ENCODE peak calls at places on chromosome 22, in four cellular contexts. B is midbrain; T is naive thymus-derived CD8-positive, alpha-beta T cell; I is COR-L47. E is an unnamed sample.

GRCh38 chr22:31102441-31103081 is 4.8 kb downstream of the SELENOM start:
- DNase-seq in B (no peak), T (no peak), I (no peak), E (no peak)

GRCh38 chr22:36756746-36757607 is 18.9 kb downstream of the IFT27 start:
- DNase-seq in B (no peak), T (no peak), I (no peak), E (no peak)

GRCh38 chr22:42805016-42805997 is 51.8 kb downstream of the ARFGAP3 start:
- DNase-seq in B (peak; percentile 50), T (no peak), I (no peak), E (no peak)

GRCh38 chr22:20567371-20567847 is 60.0 kb downstream of the MED15 start:
- DNase-seq in B (no peak), T (no peak), I (no peak), E (no peak)

GRCh38 chr22:38153821-38154562 is 27.6 kb downstream of the PLA2G6 start:
- DNase-seq in B (peak; percentile 1), T (no peak), I (no peak), E (no peak)

GRCh38 chr22:27715078-27715477 is 86.5 kb downstream of the MN1 start:
- DNase-seq in B (peak; percentile 87), T (no peak), I (peak; percentile 78), E (no peak)

GRCh38 chr22:48955351-48956311 is 872.0 kb downstream of the BRD1 start:
- DNase-seq in B (no peak), T (no peak), I (no peak), E (no peak)

GRCh38 chr22:23305922-23306374 is 125.6 kb downstream of the BCR start:
- DNase-seq in B (peak; percentile 95), T (no peak), I (peak; percentile 86), E (no peak)

GRCh38 chr22:45564349-45565030 is 61.8 kb downstream of the FBLN1 start:
- DNase-seq in B (no peak), T (no peak), I (no peak), E (no peak)

GRCh38 chr22:37240240-37240940 is 3.7 kb downstream of the RAC2 start:
- DNase-seq in B (no peak), T (no peak), I (no peak), E (no peak)

GRCh38 chr22:42344391-42344861 is 74.0 kb upstream of the TCF20 start:
- DNase-seq in B (peak; percentile 91), T (no peak), I (no peak), E (no peak)

GRCh38 chr22:37929390-37929789 is 23.3 kb downstream of the MICALL1 start:
- DNase-seq in B (no peak), T (no peak), I (no peak), E (no peak)

GRCh38 chr22:24947881-24948280 is 1.4 kb upstream of the LHFPL7 start:
- DNase-seq in B (no peak), T (no peak), I (no peak), E (no peak)

GRCh38 chr22:35312198-35313059 is 12.7 kb downstream of the TOM1 start:
- DNase-seq in B (no peak), T (no peak), I (peak; percentile 23), E (no peak)

GRCh38 chr22:35614404-35614803 is 2.7 kb downstream of the MB start:
- DNase-seq in B (no peak), T (no peak), I (no peak), E (no peak)

GRCh38 chr22:19464546-19464945 is 14.4 kb downstream of the UFD1 start:
- DNase-seq in B (no peak), T (no peak), I (no peak), E (no peak)

GRCh38 chr22:16967453-16968217 is 40.4 kb downstream of the GAB4 start:
- DNase-seq in B (no peak), T (no peak), I (no peak), E (no peak)

GRCh38 chr22:23696326-23696851 is 5.6 kb downstream of the RGL4 start:
- DNase-seq in B (no peak), T (peak; percentile 89), I (no peak), E (peak; percentile 67)

GRCh38 chr22:40898850-40899357 is 37.0 kb upstream of the DNAJB7 start:
- DNase-seq in B (peak; percentile 65), T (no peak), I (peak; percentile 29), E (no peak)

GRCh38 chr22:36569999-36570398 is 41.0 kb upstream of the EIF3D start:
- DNase-seq in B (no peak), T (no peak), I (no peak), E (no peak)

GRCh38 chr22:32158712-32159533 is at the start of gene C22orf42:
- DNase-seq in B (no peak), T (no peak), I (no peak), E (no peak)

GRCh38 chr22:50016988-50017700 is 4.6 kb upstream of the IL17REL start:
- DNase-seq in B (no peak), T (no peak), I (no peak), E (no peak)

GRCh38 chr22:46934746-46935491 is 172.5 kb downstream of the TBC1D22A start:
- DNase-seq in B (no peak), T (no peak), I (no peak), E (no peak)

GRCh38 chr22:30434775-30435315 is 9.3 kb downstream of the MTFP1 start:
- DNase-seq in B (no peak), T (no peak), I (no peak), E (no peak)

GRCh38 chr22:48577014-48577690 is 1250.5 kb downstream of the BRD1 start:
- DNase-seq in B (no peak), T (no peak), I (peak; percentile 55), E (no peak)

GRCh38 chr22:39094717-39095389 is 2.2 kb upstream of the APOBEC3H start:
- DNase-seq in B (no peak), T (no peak), I (no peak), E (peak; percentile 49)

GRCh38 chr22:40396882-40397281 is 26.5 kb downstream of the SGSM3 start:
- DNase-seq in B (no peak), T (no peak), I (peak; percentile 84), E (no peak)

GRCh38 chr22:32097018-32097417 is 54.0 kb downstream of the SLC5A1 start:
- DNase-seq in B (no peak), T (no peak), I (no peak), E (no peak)

GRCh38 chr22:29523761-29524160 is 29.8 kb downstream of the THOC5 start:
- DNase-seq in B (no peak), T (no peak), I (no peak), E (no peak)

GRCh38 chr22:34390400-34390799 is 470.1 kb upstream of the LARGE1 start:
- DNase-seq in B (no peak), T (no peak), I (no peak), E (no peak)

GRCh38 chr22:49962751-49963646 is 2.4 kb downstream of the PIM3 start:
- DNase-seq in B (no peak), T (no peak), I (no peak), E (no peak)

GRCh38 chr22:43481528-43482309 is 69.9 kb downstream of the MPPED1 start:
- DNase-seq in B (no peak), T (peak; percentile 31), I (no peak), E (no peak)

GRCh38 chr22:45235101-45235777 is 5.5 kb downstream of the KIAA0930 start:
- DNase-seq in B (peak; percentile 44), T (peak; percentile 33), I (peak; percentile 83), E (peak; percentile 23)

GRCh38 chr22:30104501-30105156 is 24.4 kb downstream of the HORMAD2 start:
- DNase-seq in B (no peak), T (no peak), I (no peak), E (no peak)

GRCh38 chr22:19824197-19825015 is 30.3 kb downstream of the GNB1L start:
- DNase-seq in B (no peak), T (no peak), I (no peak), E (no peak)

GRCh38 chr22:38258895-38259294 is 13.9 kb downstream of the TMEM184B start:
- DNase-seq in B (no peak), T (no peak), I (no peak), E (no peak)

E was measured in effector memory CD8-positive, alpha-beta T cell.